ENCODE peak calls at places on chromosomes 11 and 22, in ten cellular contexts. L, U, G, K, E, A, C, D, Z and B are unnamed samples.

GRCh38 chr11:13038366-13038765 is 29.2 kb downstream of the RASSF10 start:
- DNase-seq in L (no peak), K (no peak), C (no peak), D (no peak), G (no peak), U (no peak), E (no peak), A (no peak), Z (no peak), B (no peak)

GRCh38 chr22:23216331-23217170 is 36.2 kb downstream of the BCR start:
- DNase-seq in G (no peak), E (no peak), K (no peak), U (no peak), A (peak; percentile 20), L (no peak), D (peak; percentile 93), Z (no peak), C (no peak), B (no peak)

GRCh38 chr22:50705219-50705691 is 32.6 kb downstream of the SHANK3 start:
- DNase-seq in Z (peak; percentile 39), C (no peak), U (peak; percentile 58), K (peak; percentile 66), E (peak; percentile 70), A (no peak), G (peak; percentile 61), D (peak; percentile 79), L (no peak), B (no peak)

GRCh38 chr11:126175261-126175885 is 36.1 kb downstream of the RPUSD4 start:
- DNase-seq in G (no peak), Z (peak; percentile 61), A (no peak), C (no peak), L (no peak), D (no peak), U (no peak), E (no peak), K (no peak), B (no peak)

GRCh38 chr11:3626250-3626960 is 15.4 kb downstream of the ART5 start:
- DNase-seq in U (peak; percentile 62), E (no peak), C (no peak), Z (no peak), A (no peak), L (no peak), K (peak; percentile 32), D (no peak), G (peak; percentile 39), B (no peak)

GRCh38 chr22:45224988-45225731 is 15.5 kb downstream of the KIAA0930 start:
- DNase-seq in D (no peak), Z (no peak), E (no peak), G (no peak), L (no peak), A (no peak), U (no peak), C (no peak), K (no peak), B (no peak)

GRCh38 chr11:79220171-79220570 is 220.7 kb downstream of the TENM4 start:
- DNase-seq in Z (no peak), U (no peak), L (no peak), G (no peak), E (peak; percentile 19), A (no peak), D (no peak), C (no peak), K (no peak), B (no peak)

GRCh38 chr11:110130642-110131238 is 37.5 kb downstream of the ZC3H12C start:
- DNase-seq in Z (no peak), E (peak; percentile 67), C (no peak), A (no peak), D (no peak), K (no peak), U (no peak), G (peak; percentile 32), L (no peak), B (no peak)

GRCh38 chr11:95788921-95789505 is 569 bp downstream of the FAM76B start:
- DNase-seq in K (no peak), U (peak; percentile 10), L (no peak), C (peak; percentile 6), A (peak; percentile 73), G (peak; percentile 40), D (peak; percentile 66), Z (peak; percentile 19), E (peak; percentile 43), B (peak; percentile 31)

GRCh38 chr11:95791385-95792033 is 1.2 kb downstream of the CEP57 start:
- DNase-seq in U (no peak), Z (no peak), E (no peak), L (no peak), D (no peak), G (no peak), C (no peak), K (no peak), A (no peak), B (no peak)

GRCh38 chr11:95790933-95791247 is 592 bp downstream of the CEP57 start:
- DNase-seq in A (peak; percentile 87), C (peak; percentile 64), L (peak; percentile 13), U (peak; percentile 81), E (peak; percentile 64), K (peak; percentile 55), Z (peak; percentile 65), D (peak; percentile 87), G (peak; percentile 88), B (peak; percentile 56)

GRCh38 chr11:95789506-95790122 is at the start of gene FAM76B:
- DNase-seq in U (peak; percentile 98), A (peak; percentile 99), E (peak; percentile 99), C (peak; percentile 98), L (peak; percentile 98), K (peak; percentile 96), D (peak; percentile 100), Z (peak; percentile 97), G (peak; percentile 98), B (peak; percentile 71)

GRCh38 chr11:95790123-95790932 is at the start of gene CEP57:
- DNase-seq in D (peak; percentile 99), C (peak; percentile 97), A (peak; percentile 98), Z (peak; percentile 98), E (peak; percentile 99), G (peak; percentile 99), L (peak; percentile 96), U (peak; percentile 99), K (peak; percentile 97), B (peak; percentile 78)
- TF ChIP-seq POLR2A in D (peak; percentile 97), C (peak; percentile 82), A (peak; percentile 95), Z (peak; percentile 84), E (peak; percentile 58), G (peak; percentile 92), L (peak; percentile 50), U (peak; percentile 28), K (peak; percentile 58), B (peak; percentile 34)

DNA sequence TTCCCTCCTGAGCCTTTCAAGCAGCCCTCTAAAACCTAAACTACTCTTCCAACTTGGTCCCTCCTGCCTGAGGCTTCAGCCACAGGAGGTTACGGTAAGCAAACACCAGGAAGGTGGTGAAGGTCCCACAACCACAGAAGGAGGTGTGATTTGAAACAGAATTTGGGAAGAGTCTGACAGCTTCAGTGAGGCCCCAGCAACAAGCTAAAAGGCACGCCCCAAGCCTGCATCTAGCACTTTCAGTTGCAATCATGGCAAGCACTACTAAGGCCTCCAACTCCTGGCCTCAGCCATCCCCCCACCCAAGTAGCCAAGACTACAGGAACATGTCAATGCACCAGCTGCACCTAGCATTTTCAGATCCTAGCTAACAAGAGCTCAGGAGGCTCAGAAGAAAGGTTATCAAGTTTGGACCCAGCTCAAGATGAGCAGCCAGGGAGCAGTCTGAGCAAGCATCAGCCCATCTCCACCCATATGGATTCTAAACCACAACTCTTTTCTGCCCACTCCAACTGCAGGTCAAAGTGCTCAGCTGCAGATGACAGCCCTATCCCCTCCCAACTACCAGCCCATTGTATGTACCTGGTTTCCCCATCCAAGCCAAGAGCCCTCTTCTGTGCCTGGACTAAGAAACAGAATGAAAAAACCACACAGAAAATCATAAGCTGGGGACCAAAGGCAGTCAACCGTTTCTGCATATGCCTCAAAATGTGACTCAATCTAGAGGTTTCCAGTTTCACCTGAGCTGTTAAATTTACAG is 10.4 kb upstream of the AHNAK start:
- DNase-seq in Z (no peak), C (no peak), D (peak; percentile 86), G (peak; percentile 51), U (no peak), K (no peak), L (no peak), A (peak; percentile 60), E (peak; percentile 11), B (no peak)
- TF ChIP-seq POLR2A in Z (no peak), C (no peak), D (no peak), G (no peak), U (no peak), K (no peak), L (no peak), A (no peak), E (no peak), B (no peak)

GRCh38 chr11:119315139-119316016 is 1.6 kb downstream of the MCAM start:
- DNase-seq in G (no peak), E (no peak), Z (no peak), C (no peak), A (no peak), U (peak; percentile 63), D (no peak), L (no peak), K (peak; percentile 34), B (no peak)

GRCh38 chr11:119318240-119319135 is 1.6 kb upstream of the MCAM start:
- DNase-seq in U (peak; percentile 33), G (peak; percentile 89), K (no peak), E (peak; percentile 81), L (no peak), A (no peak), C (no peak), Z (peak; percentile 63), D (peak; percentile 95), B (no peak)

GRCh38 chr11:119317592-119318239 is 786 bp upstream of the MCAM start:
- DNase-seq in G (no peak), E (no peak), D (no peak), C (no peak), K (no peak), L (no peak), U (no peak), Z (no peak), A (no peak), B (no peak)

GRCh38 chr11:119316017-119316728 is 757 bp downstream of the MCAM start:
- DNase-seq in Z (peak; percentile 61), K (peak; percentile 63), E (no peak), G (peak; percentile 28), D (no peak), L (no peak), U (peak; percentile 55), C (no peak), A (no peak), B (no peak)

GRCh38 chr11:119316729-119317591 is at the start of gene MCAM:
- DNase-seq in A (no peak), G (peak; percentile 74), K (no peak), D (peak; percentile 93), Z (peak; percentile 64), E (peak; percentile 48), C (no peak), L (no peak), U (peak; percentile 11), B (no peak)
- TF ChIP-seq POLR2A in A (no peak), G (peak; percentile 78), K (peak; percentile 41), D (peak; percentile 74), Z (peak; percentile 38), E (peak; percentile 85), C (no peak), L (peak; percentile 43), U (peak; percentile 40), B (no peak)

GRCh38 chr11:65180877-65181568 is 705 bp upstream of the CAPN1 start:
- DNase-seq in A (peak; percentile 84), Z (peak; percentile 48), K (peak; percentile 58), D (peak; percentile 87), C (peak; percentile 25), E (peak; percentile 60), L (peak; percentile 27), U (peak; percentile 72), G (peak; percentile 73), B (peak; percentile 76)

GRCh38 chr11:65183201-65183891 is 1.6 kb downstream of the CAPN1 start:
- DNase-seq in C (peak; percentile 73), K (no peak), L (no peak), A (no peak), Z (no peak), D (no peak), E (no peak), U (peak; percentile 84), G (no peak), B (no peak)

GRCh38 chr11:65182258-65183170 is 786 bp downstream of the CAPN1 start:
- DNase-seq in A (peak; percentile 56), G (peak; percentile 59), U (peak; percentile 68), E (no peak), L (peak; percentile 35), D (no peak), Z (no peak), K (peak; percentile 36), C (peak; percentile 46), B (no peak)

GRCh38 chr11:65184146-65184545 is 2.4 kb downstream of the CAPN1 start:
- DNase-seq in D (no peak), A (no peak), E (no peak), U (no peak), Z (no peak), L (no peak), G (no peak), C (no peak), K (no peak), B (no peak)

GRCh38 chr11:65181569-65182257 is at the start of gene CAPN1:
- DNase-seq in Z (peak; percentile 89), E (peak; percentile 89), G (peak; percentile 98), D (peak; percentile 97), C (peak; percentile 72), L (peak; percentile 56), U (peak; percentile 92), A (peak; percentile 94), K (peak; percentile 86), B (peak; percentile 86)
- TF ChIP-seq POLR2A in Z (no peak), E (no peak), G (no peak), D (no peak), C (no peak), L (no peak), U (no peak), A (peak; percentile 31), K (no peak), B (peak; percentile 41)